ENCODE peak calls at places on chromosomes 13 and 19, in five cellular contexts. C is pancreas; J is CD4-positive, CD25-positive, alpha-beta regulatory T cell; O is kidney; I is transverse colon. D is an unnamed sample.

GRCh38 chr13:39417131-39417530 is 185.9 kb downstream of the LHFPL6 start:
- DNase-seq in C (no peak), J (no peak), O (no peak), I (no peak), D (peak; percentile 4)

GRCh38 chr13:33978653-33979052 is 160.7 kb downstream of the RFC3 start:
- DNase-seq in C (no peak), J (no peak), O (no peak), I (no peak), D (no peak)

GRCh38 chr19:12913011-12913561 is 6.0 kb downstream of the SYCE2 start:
- DNase-seq in C (peak; percentile 68), J (no peak), O (peak; percentile 92), I (peak; percentile 66), D (peak; percentile 93)

GRCh38 chr19:35272954-35273649 is 4.3 kb downstream of the USF2 start:
- DNase-seq in C (no peak), J (no peak), O (no peak), I (no peak), D (no peak)

GRCh38 chr19:6032827-6033226 is 54.9 kb upstream of the RANBP3 start:
- DNase-seq in C (no peak), J (no peak), O (peak; percentile 17), I (no peak), D (no peak)

GRCh38 chr19:38017504-38018150 is 110.6 kb downstream of the SIPA1L3 start:
- DNase-seq in C (no peak), J (no peak), O (no peak), I (no peak), D (no peak)

GRCh38 chr19:5068251-5069090 is 99.6 kb downstream of the KDM4B start:
- DNase-seq in C (no peak), J (no peak), O (no peak), I (no peak), D (no peak)

GRCh38 chr13:45695198-45695730 is 6.9 kb upstream of the CBY2 start:
- DNase-seq in C (no peak), J (no peak), O (no peak), I (no peak), D (no peak)

GRCh38 chr13:68254151-68254550 is 1024.0 kb upstream of the PCDH9 start:
- DNase-seq in C (no peak), J (no peak), O (no peak), I (no peak), D (no peak)

GRCh38 chr13:98523455-98524102 is 53.3 kb downstream of the STK24 start:
- DNase-seq in C (no peak), J (no peak), O (no peak), I (no peak), D (peak; percentile 88)

DNA sequence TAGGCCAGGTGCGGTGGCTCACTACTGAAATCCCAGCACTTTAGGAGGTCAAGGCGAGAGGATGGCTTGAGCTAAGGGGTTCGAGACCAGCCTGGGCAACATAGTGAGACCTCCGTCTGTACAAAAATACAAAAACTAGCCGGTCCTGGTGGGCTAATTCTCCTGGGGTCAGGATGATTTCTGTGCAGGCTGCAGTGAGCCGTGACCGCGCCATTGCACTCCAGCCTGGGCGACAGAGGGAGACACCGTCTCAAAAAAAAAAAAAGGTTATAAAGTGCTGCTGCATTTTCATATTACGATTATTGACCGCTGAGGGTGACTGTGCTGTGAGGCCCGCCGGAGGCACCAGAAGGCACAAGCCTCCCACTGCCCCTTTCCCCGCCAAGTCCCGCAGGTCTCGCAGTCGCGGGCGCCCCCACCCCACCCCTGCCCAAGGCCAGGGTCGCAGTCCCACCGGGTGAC is 477 bp upstream of the PLEKHF1 start:
- DNase-seq in C (no peak), J (no peak), O (no peak), I (no peak), D (no peak)
- H3K4me1 ChIP-seq in C (peaks cover 40% of the 10 kb centered on the region), J (peaks cover 47% of the 10 kb centered on the region), O (peaks cover 25% of the 10 kb centered on the region), I (peaks cover 31% of the 10 kb centered on the region), D (peaks cover 26% of the 10 kb centered on the region)

GRCh38 chr13:35554972-35555623 is 78.6 kb upstream of the MAB21L1 start:
- DNase-seq in C (no peak), J (no peak), O (no peak), I (no peak), D (no peak)

GRCh38 chr13:35549481-35549880 is 73.0 kb upstream of the MAB21L1 start:
- DNase-seq in C (no peak), J (no peak), O (no peak), I (no peak), D (no peak)

GRCh38 chr13:35557475-35557874 is 81.0 kb upstream of the MAB21L1 start:
- DNase-seq in C (no peak), J (no peak), O (no peak), I (no peak), D (no peak)

GRCh38 chr13:35548790-35549189 is 72.3 kb upstream of the MAB21L1 start:
- DNase-seq in C (no peak), J (no peak), O (no peak), I (no peak), D (no peak)

GRCh38 chr13:35552172-35552844 is 75.8 kb upstream of the MAB21L1 start:
- DNase-seq in C (no peak), J (no peak), O (no peak), I (no peak), D (no peak)
- H3K4me1 ChIP-seq in C (no peaks in the 10 kb centered on the region), J (no peaks in the 10 kb centered on the region), O (no peaks in the 10 kb centered on the region), I (no peaks in the 10 kb centered on the region), D (no peaks in the 10 kb centered on the region)

GRCh38 chr13:110379358-110379757 is 72.3 kb downstream of the COL4A2 start:
- DNase-seq in C (no peak), J (no peak), O (no peak), I (no peak), D (no peak)
- H3K4me1 ChIP-seq in C (no peaks in the 10 kb centered on the region), J (no peaks in the 10 kb centered on the region), O (no peaks in the 10 kb centered on the region), I (peaks cover 10% of the 10 kb centered on the region), D (peaks cover 56% of the 10 kb centered on the region)

DNA sequence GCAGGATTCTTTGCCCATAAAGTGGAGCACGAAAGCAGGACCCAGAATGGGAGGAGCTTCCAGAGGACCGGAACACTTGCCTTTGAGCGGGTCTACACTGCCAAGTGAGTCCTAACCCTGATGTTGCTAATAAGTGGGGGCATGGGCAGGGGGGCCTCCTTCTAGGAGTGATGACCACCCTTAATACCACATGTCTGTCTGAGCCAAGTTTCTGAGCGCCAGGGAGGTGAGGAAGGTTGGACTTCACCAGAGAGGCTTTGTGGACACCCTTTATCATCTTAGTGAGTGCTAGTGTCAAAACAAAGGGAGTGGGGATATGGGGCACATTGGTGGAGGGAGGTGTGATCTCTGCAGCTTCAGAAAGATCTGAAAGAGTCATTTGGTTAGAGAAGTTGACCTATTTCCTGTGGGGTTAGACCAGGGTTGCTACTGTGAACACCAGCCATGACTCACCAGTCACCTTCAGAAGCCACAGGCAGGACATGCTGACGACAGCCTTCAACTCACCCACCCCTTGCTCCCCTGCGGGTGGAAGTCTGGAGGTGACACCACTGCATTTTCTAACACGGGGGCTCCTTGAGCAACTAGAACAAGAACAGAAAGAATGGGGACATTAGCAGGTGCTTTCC is 8.8 kb downstream of the ALOX5AP start:
- DNase-seq in C (no peak), J (peak; percentile 87), O (no peak), I (peak; percentile 71), D (no peak)
- H3K4me1 ChIP-seq in C (peaks cover 14% of the 10 kb centered on the region), J (peaks cover 47% of the 10 kb centered on the region), O (peaks cover 16% of the 10 kb centered on the region), I (peaks cover 17% of the 10 kb centered on the region), D (peaks cover 16% of the 10 kb centered on the region)

D was measured in thyroid gland.